ENCODE peak calls at places on chromosomes 3 and 15, in four cellular contexts. V is CD8-positive, alpha-beta T cell; L is A549; I is uterus. F is an unnamed sample.

GRCh38 chr3:120160050-120160449 is 65.8 kb upstream of the GSK3B start:
- DNase-seq in V (no peak), L (peak), I (no peak), F (peak)

GRCh38 chr3:4750306-4751056 is 228.8 kb upstream of the BHLHE40 start:
- DNase-seq in V (no peak), L (no peak), I (peak), F (no peak)

GRCh38 chr3:132690040-132690439 is 29.9 kb downstream of the UBA5 start:
- DNase-seq in V (no peak), L (no peak), I (no peak), F (no peak)

GRCh38 chr15:83444936-83445335 is 2.2 kb upstream of the SH3GL3 start:
- DNase-seq in V (no peak), L (no peak), I (no peak), F (no peak)

GRCh38 chr3:172892158-172892557 is 141.6 kb downstream of the ECT2 start:
- DNase-seq in V (no peak), L (no peak), I (no peak), F (no peak)

GRCh38 chr3:124565013-124565412 is 165.2 kb upstream of the UMPS start:
- DNase-seq in V (peak), L (peak), I (peak), F (peak)

GRCh38 chr3:142947352-142947751 is 16.1 kb downstream of the PAQR9 start:
- DNase-seq in V (no peak), L (no peak), I (no peak), F (no peak)

GRCh38 chr3:141915766-141916165 is 39.3 kb downstream of the ATP1B3 start:
- DNase-seq in V (no peak), L (no peak), I (no peak), F (no peak)

GRCh38 chr3:183342824-183343223 is 85.6 kb downstream of the MCF2L2 start:
- DNase-seq in V (no peak), L (no peak), I (no peak), F (no peak)

GRCh38 chr3:100954199-100954935 is 38.9 kb downstream of the ABI3BP start:
- DNase-seq in V (no peak), L (no peak), I (no peak), F (no peak)

GRCh38 chr3:66037986-66038369 is 740 bp downstream of the MAGI1 start:
- DNase-seq in V (no peak), L (no peak), I (peak), F (no peak)

GRCh38 chr3:101279162-101279561 is 41.2 kb downstream of the IMPG2 start:
- DNase-seq in V (no peak), L (no peak), I (no peak), F (no peak)

GRCh38 chr15:30904812-30905211 is 1.1 kb downstream of the FAN1 start:
- DNase-seq in V (no peak), L (no peak), I (no peak), F (no peak)

GRCh38 chr3:65785065-65785645 is 253.6 kb downstream of the MAGI1 start:
- DNase-seq in V (no peak), L (peak), I (no peak), F (peak)

GRCh38 chr3:183099026-183099837 is at the start of gene MCCC1:
- DNase-seq in V (peak), L (peak), I (peak), F (peak)

GRCh38 chr3:23256741-23257435 is 53.8 kb downstream of the UBE2E2 start:
- DNase-seq in V (no peak), L (no peak), I (no peak), F (no peak)

DNA sequence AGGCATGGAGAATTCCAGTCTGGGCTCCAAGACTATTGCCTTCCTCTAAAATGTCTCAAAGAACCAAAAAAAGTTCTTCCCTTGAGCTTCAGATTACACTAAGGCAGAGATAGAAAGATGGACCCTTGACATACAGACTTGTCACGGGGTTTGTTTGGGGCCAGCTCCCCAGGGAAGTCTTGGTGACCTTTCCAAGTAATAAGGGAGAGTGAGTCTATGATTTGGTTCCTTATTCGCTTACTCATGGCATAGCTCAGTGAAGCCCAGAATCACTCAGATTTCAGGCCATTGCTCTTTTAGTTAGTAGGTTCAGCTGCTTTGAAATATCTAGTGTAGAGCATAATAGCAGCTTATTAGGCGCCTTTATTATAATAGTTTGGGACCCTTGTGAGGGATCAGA is 90.3 kb downstream of the PLCL2 start:
- DNase-seq in V (no peak), L (no peak), I (no peak), F (no peak)
- H3K27ac ChIP-seq in V (no peak), L (no peak), I (no peak), F (no peak)

DNA sequence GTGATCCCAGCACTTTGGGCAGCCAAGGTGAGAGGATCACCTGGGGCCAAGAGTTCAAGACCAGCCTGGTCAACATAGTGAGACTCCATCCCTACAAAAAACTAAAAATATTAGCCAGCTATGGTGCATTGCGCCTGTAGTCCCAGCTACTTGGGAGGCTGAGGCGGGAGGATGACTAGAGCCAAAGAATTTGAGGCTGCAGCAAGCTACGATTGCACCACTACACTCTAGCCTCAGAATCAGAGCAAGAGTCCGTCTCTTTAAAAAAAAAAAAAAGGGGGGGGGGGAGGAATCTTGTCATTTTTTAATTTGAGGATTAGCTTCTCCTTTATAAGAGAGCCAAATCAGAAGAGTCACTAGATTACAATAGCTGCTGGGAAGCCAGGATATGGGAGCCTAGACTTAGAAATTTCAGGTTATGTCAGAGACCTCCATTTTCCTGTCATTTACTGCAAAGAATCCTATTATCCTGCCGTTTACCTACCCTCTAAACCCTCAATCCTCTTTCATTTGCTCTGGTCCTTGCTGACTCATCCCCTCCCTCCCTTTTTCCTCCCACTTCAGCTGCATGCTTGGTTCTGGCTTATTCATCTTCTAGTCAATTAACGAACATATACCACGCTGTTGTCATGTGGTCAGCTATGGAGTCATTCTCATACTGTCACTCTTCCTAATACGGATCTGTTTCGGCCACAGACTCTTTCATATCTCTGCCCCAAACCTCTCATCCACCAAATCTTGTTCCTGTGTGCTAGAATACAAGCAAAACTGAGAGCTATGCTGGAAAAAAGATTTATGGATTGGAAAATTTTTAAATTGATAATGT is 83.8 kb upstream of the PPIB start:
- DNase-seq in V (no peak), L (peak), I (no peak), F (peak)
- TF ChIP-seq CTCF in V (no peak), L (no peak), I (no peak), F (no peak)

GRCh38 chr15:45657769-45658545 is 23.1 kb downstream of the SQOR start:
- DNase-seq in V (no peak), L (no peak), I (no peak), F (no peak)
- H3K4me3 ChIP-seq in V (no peak), L (no peak), I (no peak), F (no peak)

GRCh38 chr3:12675115-12675810 is 11.3 kb upstream of the RAF1 start:
- DNase-seq in V (no peak), L (no peak), I (no peak), F (no peak)

GRCh38 chr3:12670365-12670764 is 6.4 kb upstream of the RAF1 start:
- DNase-seq in V (no peak), L (no peak), I (no peak), F (no peak)

GRCh38 chr3:12670789-12671450 is 7.0 kb upstream of the RAF1 start:
- DNase-seq in V (no peak), L (no peak), I (no peak), F (no peak)
- H3K27ac ChIP-seq in V (no peak), L (no peak), I (no peak), F (no peak)

F was measured in AG04450.